ENCODE peak calls at places on chromosomes 13 and 19, in seven cellular contexts. R is neural progenitor cell, P is left lung, B is right atrium auricular region, M is adrenal gland, A is cardiac muscle cell, O is tibial artery. Y is an unnamed sample. For H3K4me1 and H3K9me3, the result is how much of the 10 kb centered on the place peaks cover.

GRCh38 chr13:113952983-113953520 is 20.8 kb downstream of the C13orf46 start:
- DNase-seq in R (no peak), P (peak), B (no peak), M (no peak), A (no peak), O (no peak), Y (peak)

GRCh38 chr13:42277618-42278276 is 5.8 kb downstream of the AKAP11 start:
- DNase-seq in R (no peak), P (no peak), B (no peak), M (no peak), A (no peak), O (no peak), Y (no peak)

GRCh38 chr13:33106656-33107402 is 90.6 kb downstream of the KL start:
- DNase-seq in R (no peak), P (no peak), B (no peak), M (no peak), A (no peak), O (no peak), Y (no peak)

GRCh38 chr13:113769106-113769505 is 10.1 kb downstream of the TMEM255B start:
- DNase-seq in R (no peak), P (no peak), B (no peak), M (no peak), A (no peak), O (no peak), Y (no peak)

GRCh38 chr13:88643233-88643632 is 972.1 kb downstream of the SLITRK5 start:
- DNase-seq in R (no peak), P (no peak), B (no peak), M (no peak), A (no peak), O (no peak), Y (no peak)

GRCh38 chr19:47885067-47885463 is 1.1 kb downstream of the SULT2A1 start:
- DNase-seq in R (no peak), P (no peak), B (no peak), M (peak), A (no peak), O (no peak), Y (no peak)

GRCh38 chr19:23996549-23996948 is 81.9 kb downstream of the ZNF726 start:
- DNase-seq in R (peak), P (no peak), B (no peak), M (no peak), A (no peak), O (no peak), Y (peak)

GRCh38 chr13:84574851-84575250 is 692.6 kb upstream of the SLITRK1 start:
- DNase-seq in R (no peak), P (no peak), B (no peak), M (no peak), A (no peak), O (no peak), Y (no peak)

GRCh38 chr13:23744315-23744714 is 144.9 kb downstream of the MIPEP start:
- DNase-seq in R (no peak), P (no peak), B (no peak), M (no peak), A (no peak), O (no peak), Y (no peak)

GRCh38 chr19:2260341-2260751 is 4.1 kb upstream of the JSRP1 start:
- DNase-seq in R (no peak), P (no peak), B (no peak), M (no peak), A (no peak), O (no peak), Y (no peak)

GRCh38 chr19:47272448-47273312 is 2.0 kb upstream of the INAFM1 start:
- DNase-seq in R (peak), P (peak), B (peak), M (peak), A (no peak), O (no peak), Y (no peak)

GRCh38 chr19:40607311-40607871 is 6.2 kb downstream of the LTBP4 start:
- DNase-seq in R (peak), P (peak), B (no peak), M (no peak), A (no peak), O (peak), Y (no peak)

GRCh38 chr19:29268103-29268502 is 55.2 kb upstream of the UQCRFS1 start:
- DNase-seq in R (no peak), P (no peak), B (no peak), M (peak), A (no peak), O (peak), Y (no peak)

GRCh38 chr13:102003848-102004570 is 397.8 kb downstream of the FGF14 start:
- DNase-seq in R (no peak), P (no peak), B (no peak), M (no peak), A (no peak), O (no peak), Y (no peak)

GRCh38 chr13:64441740-64442139 is 2788.4 kb downstream of the PCDH9 start:
- DNase-seq in R (no peak), P (no peak), B (no peak), M (no peak), A (no peak), O (no peak), Y (no peak)

GRCh38 chr13:28268800-28269223 is 130.5 kb downstream of the PAN3 start:
- DNase-seq in R (no peak), P (no peak), B (no peak), M (no peak), A (no peak), O (no peak), Y (no peak)

GRCh38 chr13:109859898-109860297 is 73.5 kb upstream of the IRS2 start:
- DNase-seq in R (no peak), P (no peak), B (no peak), M (no peak), A (no peak), O (no peak), Y (no peak)

GRCh38 chr19:6590458-6591319 is at the start of gene CD70:
- DNase-seq in R (peak), P (peak), B (no peak), M (no peak), A (peak), O (no peak), Y (no peak)

GRCh38 chr13:95099541-95099940 is 201.7 kb downstream of the ABCC4 start:
- DNase-seq in R (no peak), P (no peak), B (no peak), M (no peak), A (no peak), O (no peak), Y (no peak)

GRCh38 chr13:112792511-112792910 is 102.7 kb downstream of the ATP11A start:
- DNase-seq in R (no peak), P (no peak), B (peak), M (peak), A (no peak), O (no peak), Y (no peak)

GRCh38 chr19:36837525-36837901 is 674 bp downstream of the ZNF790 start:
- DNase-seq in R (no peak), P (no peak), B (no peak), M (no peak), A (no peak), O (no peak), Y (no peak)

GRCh38 chr13:112586334-112586733 is 1.6 kb downstream of the TUBGCP3 start:
- DNase-seq in R (no peak), P (no peak), B (no peak), M (no peak), A (no peak), O (no peak), Y (no peak)

GRCh38 chr13:40895715-40896184 is 106.3 kb downstream of the SLC25A15 start:
- DNase-seq in R (no peak), P (no peak), B (no peak), M (no peak), A (no peak), O (no peak), Y (no peak)

GRCh38 chr13:26604784-26605183 is 47.3 kb downstream of the WASF3 start:
- DNase-seq in R (no peak), P (no peak), B (peak), M (peak), A (no peak), O (peak), Y (no peak)

GRCh38 chr19:8831832-8832131 is 322 bp downstream of the ZNF558 start:
- DNase-seq in R (no peak), P (no peak), B (no peak), M (no peak), A (no peak), O (no peak), Y (no peak)

GRCh38 chr19:11281336-11282049 is 14.5 kb upstream of the TSPAN16 start:
- DNase-seq in R (no peak), P (no peak), B (no peak), M (no peak), A (no peak), O (no peak), Y (no peak)

GRCh38 chr19:10219678-10220077 is 11.5 kb downstream of the S1PR2 start:
- DNase-seq in R (peak), P (no peak), B (no peak), M (no peak), A (no peak), O (no peak), Y (no peak)

GRCh38 chr13:65872448-65872847 is 1357.7 kb downstream of the PCDH9 start:
- DNase-seq in R (no peak), P (no peak), B (no peak), M (no peak), A (no peak), O (no peak), Y (no peak)

GRCh38 chr19:4652075-4652474 is 12.8 kb downstream of the TNFAIP8L1 start:
- DNase-seq in R (no peak), P (no peak), B (no peak), M (no peak), A (no peak), O (no peak), Y (no peak)

GRCh38 chr19:5686647-5687359 is 3.3 kb upstream of the RPL36 start:
- DNase-seq in R (peak), P (peak), B (peak), M (peak), A (peak), O (peak), Y (peak)

GRCh38 chr13:77040076-77040475 is 13.1 kb upstream of the FBXL3 start:
- DNase-seq in R (no peak), P (no peak), B (no peak), M (no peak), A (no peak), O (no peak), Y (no peak)

GRCh38 chr19:56538254-56538760 is 441 bp upstream of the ZFP28 start:
- DNase-seq in R (peak), P (peak), B (peak), M (peak), A (peak), O (peak), Y (peak)

GRCh38 chr19:53112286-53112685 is 9.1 kb upstream of the ZNF160 start:
- DNase-seq in R (no peak), P (no peak), B (no peak), M (no peak), A (no peak), O (no peak), Y (no peak)

GRCh38 chr13:51844862-51845573 is at the start of gene TMEM272:
- DNase-seq in R (peak), P (peak), B (no peak), M (peak), A (peak), O (no peak), Y (peak)

GRCh38 chr19:45456500-45456815 is 11.3 kb upstream of the FOSB start:
- DNase-seq in R (no peak), P (no peak), B (no peak), M (no peak), A (no peak), O (no peak), Y (no peak)

GRCh38 chr19:45462174-45462573 is 5.6 kb upstream of the FOSB start:
- DNase-seq in R (no peak), P (no peak), B (no peak), M (no peak), A (no peak), O (no peak), Y (no peak)

GRCh38 chr19:45460807-45461347 is 6.9 kb upstream of the FOSB start:
- DNase-seq in R (no peak), P (no peak), B (no peak), M (no peak), A (no peak), O (no peak), Y (no peak)

GRCh38 chr19:45455707-45456499 is 11.9 kb upstream of the FOSB start:
- DNase-seq in R (peak), P (peak), B (peak), M (peak), A (peak), O (peak), Y (peak)

DNA sequence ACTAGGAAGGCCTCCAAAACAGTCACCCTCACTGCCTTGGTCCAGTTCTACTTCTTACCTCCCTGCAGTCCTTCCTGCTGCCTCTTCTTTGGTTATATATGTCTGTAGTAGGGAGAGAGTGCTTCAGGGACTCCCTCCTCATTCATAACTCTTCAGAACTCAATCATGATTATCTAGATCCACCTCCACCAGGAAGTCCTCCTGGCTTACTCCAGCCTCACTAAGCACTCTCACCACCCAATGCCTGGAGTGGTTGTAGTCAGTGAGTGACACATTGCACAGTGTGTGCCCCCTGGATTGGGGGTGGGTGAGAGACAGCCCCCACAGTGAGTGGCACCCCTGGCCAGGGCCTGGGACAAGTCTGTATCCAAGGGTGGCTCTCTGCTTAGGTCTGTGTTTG is 10.0 kb upstream of the FOSB start:
- DNase-seq in R (no peak), P (no peak), B (no peak), M (no peak), A (no peak), O (no peak), Y (no peak)
- H3K4me1 ChIP-seq in R (under half), P (under half), B (under half), M (under half), A (under half), O (under half), Y (under half)

DNA sequence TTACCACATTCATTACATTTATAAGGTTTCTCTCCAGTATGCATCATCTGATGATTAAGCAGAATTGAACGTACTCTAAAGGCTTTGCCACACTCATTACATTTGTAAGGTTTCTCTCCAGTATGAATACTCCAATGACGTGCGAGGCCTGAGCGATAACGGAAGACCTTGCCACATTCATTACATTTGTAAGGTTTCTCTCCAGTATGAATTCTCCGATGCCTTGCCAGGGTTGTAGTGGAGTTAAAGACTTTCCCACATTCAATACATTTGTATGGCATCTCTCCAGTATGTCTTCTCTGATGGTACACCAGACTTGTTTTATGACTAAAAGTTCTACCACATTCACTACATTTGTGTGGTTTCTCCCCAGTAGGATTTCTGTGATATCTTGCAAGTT is 16.8 kb upstream of the ZNF432 start:
- DNase-seq in R (no peak), P (no peak), B (no peak), M (no peak), A (no peak), O (no peak), Y (no peak)
- H3K9me3 ChIP-seq in R (under half), P (under half), B (under half), M (under half), A (under half), O (half or more), Y (under half)

DNA sequence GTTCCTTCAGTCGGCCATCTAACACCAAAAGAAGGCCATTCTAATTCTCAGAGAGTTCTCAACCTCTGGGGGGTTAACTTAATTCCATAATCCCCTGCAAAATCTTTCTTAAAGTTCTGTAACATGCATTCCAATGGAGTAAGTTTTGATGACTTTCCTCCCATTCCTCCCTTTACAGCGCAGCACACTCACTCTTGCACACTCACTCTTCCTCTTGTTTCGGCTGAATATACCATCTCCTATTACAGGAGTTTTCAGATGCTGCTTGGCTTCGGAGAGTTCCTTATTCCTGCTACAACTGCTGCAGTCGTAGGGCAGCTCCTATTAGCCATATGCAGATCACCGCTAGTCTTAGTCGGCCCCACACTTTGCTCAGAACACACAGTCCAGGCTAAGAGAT is 53.6 kb downstream of the OR10H4 start:
- DNase-seq in R (no peak), P (no peak), B (peak), M (no peak), A (no peak), O (no peak), Y (no peak)
- H3K4me3 ChIP-seq in R (no peak), P (peak), B (peak), M (no peak), A (no peak), O (peak), Y (no peak)

GRCh38 chr19:49906879-49907564 is 10.3 kb upstream of the IL4I1 start:
- DNase-seq in R (no peak), P (no peak), B (no peak), M (no peak), A (no peak), O (no peak), Y (no peak)
- H3K4me1 ChIP-seq in R (under half), P (under half), B (under half), M (under half), A (under half), O (under half), Y (under half)

GRCh38 chr19:30577551-30578090 is 205.4 kb downstream of the ZNF536 start:
- DNase-seq in R (no peak), P (no peak), B (no peak), M (no peak), A (no peak), O (no peak), Y (no peak)
- H3K9me3 ChIP-seq in R (under half), P (under half), B (under half), M (under half), A (under half), O (under half), Y (under half)

GRCh38 chr13:99741979-99742378 is 229.6 kb downstream of the ZIC5 start:
- DNase-seq in R (no peak), P (no peak), B (no peak), M (no peak), A (no peak), O (no peak), Y (no peak)
- H3K4me3 ChIP-seq in R (no peak), P (no peak), B (no peak), M (no peak), A (no peak), O (no peak), Y (no peak)

DNA sequence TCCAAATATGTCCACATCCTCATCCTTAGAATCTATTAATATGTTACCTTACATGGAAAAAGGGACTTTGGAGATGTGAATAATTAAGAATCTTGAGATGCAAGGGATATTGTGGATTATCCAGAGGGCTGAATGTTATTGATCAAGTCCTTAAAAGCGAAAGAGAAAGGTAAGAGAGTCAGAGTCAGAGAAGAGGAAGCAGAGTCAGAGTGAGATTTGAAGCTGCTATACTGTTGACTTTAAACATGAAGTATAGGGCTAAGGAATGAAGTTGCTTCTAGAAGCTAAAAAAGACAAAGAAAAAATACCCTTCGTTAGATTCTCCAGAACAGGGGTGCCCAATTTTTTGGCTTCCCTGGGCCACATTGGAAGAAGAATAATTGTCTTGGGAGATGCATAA is 627.2 kb upstream of the SLITRK6 start:
- DNase-seq in R (no peak), P (no peak), B (no peak), M (no peak), A (no peak), O (no peak), Y (no peak)
- H3K4me1 ChIP-seq in R (under half), P (under half), B (under half), M (under half), A (under half), O (under half), Y (under half)